ENCODE peak calls at places on chromosomes 5 and 9, in four cellular contexts. F is stomach, Q is thyroid gland, E is sigmoid colon. W is an unnamed sample.

GRCh38 chr5:67842806-67843205 is 372.8 kb upstream of the PIK3R1 start:
- DNase-seq in F (no peak), Q (no peak), E (no peak), W (no peak)

GRCh38 chr5:35129921-35130485 is 82.3 kb upstream of the AGXT2 start:
- DNase-seq in F (peak; percentile 61), Q (no peak), E (no peak), W (peak; percentile 66)

GRCh38 chr5:172756764-172757393 is 14.1 kb downstream of the DUSP1 start:
- DNase-seq in F (no peak), Q (no peak), E (no peak), W (no peak)

GRCh38 chr5:78500028-78500427 is 139.6 kb downstream of the SCAMP1 start:
- DNase-seq in F (no peak), Q (no peak), E (no peak), W (no peak)

GRCh38 chr9:19154135-19154612 is 26.9 kb upstream of the PLIN2 start:
- DNase-seq in F (no peak), Q (no peak), E (peak; percentile 76), W (no peak)

GRCh38 chr5:80275347-80275746 is 19.5 kb upstream of the SERINC5 start:
- DNase-seq in F (no peak), Q (no peak), E (no peak), W (no peak)

GRCh38 chr5:115423541-115423940 is 121.0 kb downstream of the FEM1C start:
- DNase-seq in F (peak; percentile 68), Q (peak; percentile 44), E (peak; percentile 82), W (no peak)

GRCh38 chr9:17776735-17777134 is 197.9 kb downstream of the SH3GL2 start:
- DNase-seq in F (peak; percentile 47), Q (peak; percentile 90), E (no peak), W (no peak)

GRCh38 chr9:136886610-136887597 is 588 bp downstream of the TRAF2 start:
- DNase-seq in F (no peak), Q (peak; percentile 46), E (no peak), W (no peak)

GRCh38 chr9:91886433-91887031 is 63.5 kb downstream of the ROR2 start:
- DNase-seq in F (no peak), Q (no peak), E (no peak), W (no peak)

GRCh38 chr9:14530301-14530700 is 162.9 kb downstream of the ZDHHC21 start:
- DNase-seq in F (no peak), Q (no peak), E (no peak), W (no peak)

GRCh38 chr5:148910216-148910615 is 83.8 kb downstream of the ADRB2 start:
- DNase-seq in F (no peak), Q (no peak), E (no peak), W (no peak)

GRCh38 chr9:69386651-69387050 is 61.6 kb downstream of the ENTREP1 start:
- DNase-seq in F (peak; percentile 39), Q (no peak), E (no peak), W (no peak)

GRCh38 chr9:133569891-133570651 is 35.6 kb downstream of the ADAMTSL2 start:
- DNase-seq in F (no peak), Q (peak; percentile 7), E (no peak), W (no peak)

GRCh38 chr5:175697846-175698245 is 40.0 kb downstream of the HRH2 start:
- DNase-seq in F (no peak), Q (no peak), E (peak; percentile 20), W (peak; percentile 32)

GRCh38 chr9:694499-695154 is 146.9 kb upstream of the DMRT1 start:
- DNase-seq in F (no peak), Q (peak; percentile 48), E (no peak), W (no peak)

GRCh38 chr5:76329346-76329745 is 73.7 kb upstream of the IQGAP2 start:
- DNase-seq in F (no peak), Q (no peak), E (no peak), W (no peak)

GRCh38 chr9:108650826-108651225 is 205.0 kb downstream of the ACTL7B start:
- DNase-seq in F (no peak), Q (no peak), E (no peak), W (no peak)

GRCh38 chr5:159582756-159583523 is 252.7 kb upstream of the IL12B start:
- DNase-seq in F (no peak), Q (no peak), E (no peak), W (no peak)

GRCh38 chr5:58999804-59000595 is 417.1 kb downstream of the RAB3C start:
- DNase-seq in F (no peak), Q (no peak), E (no peak), W (no peak)

GRCh38 chr5:166505546-166505945 is 1785.9 kb upstream of the WWC1 start:
- DNase-seq in F (no peak), Q (peak; percentile 10), E (no peak), W (no peak)

GRCh38 chr5:3835817-3836216 is 240.2 kb downstream of the IRX1 start:
- DNase-seq in F (no peak), Q (no peak), E (no peak), W (no peak)

GRCh38 chr5:159552751-159553150 is 222.5 kb upstream of the IL12B start:
- DNase-seq in F (no peak), Q (no peak), E (no peak), W (no peak)

GRCh38 chr5:141514330-141515111 is 25.6 kb downstream of the PCDHGC5 start:
- DNase-seq in F (no peak), Q (peak; percentile 24), E (no peak), W (no peak)
- H3K4me1 ChIP-seq in F (peaks cover 74% of the 10 kb centered on the region), Q (peaks cover 37% of the 10 kb centered on the region), E (no peaks in the 10 kb centered on the region), W (peaks cover 13% of the 10 kb centered on the region)

GRCh38 chr9:74952281-74953151 is at the start of gene C9orf40:
- DNase-seq in F (peak; percentile 91), Q (peak; percentile 86), E (peak; percentile 93), W (peak; percentile 95)
- TF ChIP-seq POLR2A in F (no peak), Q (peak; percentile 43), E (peak; percentile 24), W (no peak)

GRCh38 chr5:141373673-141374317 is at the start of gene PCDHGA6:
- DNase-seq in F (no peak), Q (no peak), E (no peak), W (no peak)

GRCh38 chr5:141369994-141370848 is at the start of gene PCDHGB3:
- DNase-seq in F (no peak), Q (peak; percentile 56), E (no peak), W (no peak)

GRCh38 chr5:141374627-141375026 is 936 bp downstream of the PCDHGA6 start:
- DNase-seq in F (no peak), Q (peak; percentile 32), E (no peak), W (no peak)

GRCh38 chr5:141366016-141366896 is 2.3 kb downstream of the PCDHGA5 start:
- DNase-seq in F (no peak), Q (no peak), E (no peak), W (no peak)

DNA sequence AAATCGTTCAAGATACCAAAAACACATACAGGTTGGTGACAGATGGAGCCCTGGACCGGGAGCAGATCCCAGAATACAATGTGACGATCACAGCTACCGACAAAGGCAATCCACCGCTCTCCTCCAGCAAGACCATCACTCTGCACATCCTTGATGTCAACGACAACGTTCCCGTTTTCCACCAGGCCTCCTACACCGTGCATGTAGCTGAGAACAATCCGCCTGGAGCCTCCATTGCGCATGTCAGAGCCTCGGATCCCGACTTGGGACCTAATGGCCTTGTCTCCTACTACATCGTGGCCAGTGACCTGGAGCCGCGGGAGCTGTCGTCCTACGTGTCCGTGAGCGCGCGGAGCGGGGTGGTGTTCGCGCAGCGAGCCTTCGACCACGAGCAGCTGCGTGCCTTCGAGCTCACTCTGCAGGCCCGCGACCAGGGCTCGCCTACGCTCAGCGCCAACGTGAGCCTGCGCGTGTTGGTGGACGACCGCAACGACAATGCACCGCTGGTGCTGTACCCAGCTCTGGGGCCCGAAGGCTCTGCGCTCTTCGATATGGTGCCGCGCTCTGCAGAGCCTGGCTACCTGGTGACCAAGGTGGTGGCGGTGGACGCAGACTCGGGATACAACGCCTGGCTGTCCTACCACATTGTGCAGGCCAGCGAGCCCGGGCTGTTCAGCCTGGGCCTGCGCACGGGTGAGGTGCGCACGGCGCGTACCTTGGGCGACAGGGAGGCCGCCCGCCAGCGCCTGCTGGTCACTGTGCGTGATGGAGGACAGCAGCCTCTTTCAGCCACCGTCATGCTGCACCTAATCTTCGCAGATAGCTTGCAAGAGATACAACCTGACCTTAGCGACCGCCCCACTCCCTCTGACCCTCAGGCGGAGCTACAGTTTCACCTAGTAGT is 1.8 kb downstream of the PCDHGB3 start:
- DNase-seq in F (no peak), Q (no peak), E (no peak), W (no peak)
- H3K4me1 ChIP-seq in F (no peaks in the 10 kb centered on the region), Q (no peaks in the 10 kb centered on the region), E (no peaks in the 10 kb centered on the region), W (no peaks in the 10 kb centered on the region)

GRCh38 chr9:135226369-135227050 is 139.0 kb downstream of the OLFM1 start:
- DNase-seq in F (no peak), Q (no peak), E (peak; percentile 52), W (peak; percentile 30)
- TF ChIP-seq POLR2A in F (no peak), Q (no peak), E (no peak), W (no peak)

W was measured in Peyer's patch.